ENCODE peak calls at places on chromosomes 11 and 22, in five cellular contexts. B, F, L, C and I are unnamed samples.

GRCh38 chr11:57735655-57736298 is 5.5 kb upstream of the SELENOH start:
- DNase-seq in L (no peak), F (no peak), B (no peak), C (no peak), I (no peak)

GRCh38 chr11:106956887-106957505 is 61.3 kb downstream of the GUCY1A2 start:
- DNase-seq in C (no peak), B (no peak), F (no peak), L (no peak), I (peak; percentile 28)

GRCh38 chr11:69249641-69250502 is 44.1 kb upstream of the MYEOV start:
- DNase-seq in F (no peak), C (no peak), B (peak; percentile 12), L (peak; percentile 77), I (no peak)

GRCh38 chr11:81070948-81071347 is 1630.1 kb upstream of the TENM4 start:
- DNase-seq in B (no peak), C (no peak), F (no peak), L (no peak), I (no peak)

GRCh38 chr11:64251986-64252837 is 882 bp downstream of the PLCB3 start:
- DNase-seq in C (no peak), L (peak; percentile 25), B (peak; percentile 77), F (no peak), I (no peak)

GRCh38 chr22:49372530-49373288 is 455.0 kb downstream of the BRD1 start:
- DNase-seq in L (no peak), B (peak; percentile 23), F (peak; percentile 83), C (no peak), I (no peak)

GRCh38 chr22:36853407-36854099 is 7.3 kb upstream of the NCF4 start:
- DNase-seq in B (peak; percentile 62), C (no peak), L (peak; percentile 18), F (peak; percentile 40), I (no peak)

GRCh38 chr11:126212089-126212660 is 593 bp downstream of the FAM118B start:
- DNase-seq in C (no peak), B (peak; percentile 13), F (no peak), L (no peak), I (no peak)

GRCh38 chr11:47797633-47798032 is 30.5 kb upstream of the FNBP4 start:
- DNase-seq in B (peak; percentile 53), L (peak; percentile 96), C (peak; percentile 2), F (no peak), I (no peak)

GRCh38 chr11:76285397-76285796 is 79.1 kb upstream of the WNT11 start:
- DNase-seq in B (no peak), F (no peak), C (no peak), L (no peak), I (no peak)

GRCh38 chr22:28019360-28019759 is 100.3 kb upstream of the PITPNB start:
- DNase-seq in L (peak; percentile 29), B (peak; percentile 74), C (no peak), F (no peak), I (no peak)

GRCh38 chr22:36731916-36732315 is 28.4 kb upstream of the CACNG2 start:
- DNase-seq in B (no peak), L (no peak), F (no peak), C (no peak), I (no peak)

GRCh38 chr22:43293661-43294392 is 49.3 kb downstream of the SCUBE1 start:
- DNase-seq in C (no peak), B (peak; percentile 29), L (no peak), F (no peak), I (no peak)

GRCh38 chr22:48711669-48712068 is 1116.0 kb downstream of the BRD1 start:
- DNase-seq in F (no peak), C (no peak), B (no peak), L (no peak), I (no peak)

GRCh38 chr11:69999721-70000120 is 78.4 kb upstream of the ANO1 start:
- DNase-seq in C (no peak), B (no peak), L (peak; percentile 21), F (no peak), I (no peak)

GRCh38 chr22:44455151-44455962 is 42.7 kb downstream of the RTL6 start:
- DNase-seq in B (peak; percentile 42), L (no peak), F (no peak), C (no peak), I (no peak)

GRCh38 chr11:18191376-18191775 is 18.7 kb downstream of the MRGPRX4 start:
- DNase-seq in F (no peak), B (no peak), C (no peak), L (no peak), I (no peak)

GRCh38 chr22:28885939-28886338 is 2.6 kb downstream of the ZNRF3 start:
- DNase-seq in B (peak; percentile 10), L (peak; percentile 14), F (no peak), C (no peak), I (no peak)

GRCh38 chr11:75499423-75500305 is 26.1 kb downstream of the GDPD5 start:
- DNase-seq in C (no peak), B (peak; percentile 94), L (peak; percentile 98), F (no peak), I (no peak)

GRCh38 chr22:29587938-29588699 is 7.2 kb upstream of the NIPSNAP1 start:
- DNase-seq in B (peak; percentile 67), C (peak; percentile 54), F (no peak), L (peak; percentile 92), I (no peak)

GRCh38 chr22:21626735-21627469 is 2.9 kb downstream of the YDJC start:
- DNase-seq in F (no peak), L (no peak), C (no peak), B (no peak), I (no peak)

GRCh38 chr11:33620423-33621120 is 80.1 kb downstream of the C11orf91 start:
- DNase-seq in F (no peak), L (peak; percentile 84), B (peak; percentile 28), C (no peak), I (no peak)

GRCh38 chr11:63961608-63962412 is 12.6 kb upstream of the COX8A start:
- DNase-seq in F (no peak), B (no peak), C (peak; percentile 62), L (no peak), I (no peak)

GRCh38 chr11:124760205-124760652 is 1.9 kb downstream of the ESAM start:
- DNase-seq in C (no peak), F (no peak), L (no peak), B (no peak), I (no peak)

GRCh38 chr11:14927146-14927545 is 35.1 kb upstream of the CYP2R1 start:
- DNase-seq in C (no peak), L (peak; percentile 73), F (no peak), B (peak; percentile 17), I (no peak)

GRCh38 chr11:107018274-107018901 is at the start of gene GUCY1A2:
- DNase-seq in B (no peak), L (peak; percentile 37), C (no peak), F (no peak), I (no peak)

GRCh38 chr11:38315151-38315550 is 1717.1 kb upstream of the RAG2 start:
- DNase-seq in L (peak; percentile 20), F (no peak), C (no peak), B (peak; percentile 5), I (no peak)

GRCh38 chr11:45149483-45150056 is 3.1 kb downstream of the PRDM11 start:
- DNase-seq in L (no peak), C (no peak), B (no peak), F (no peak), I (no peak)

GRCh38 chr11:128532016-128532570 is 55.3 kb downstream of the ETS1 start:
- DNase-seq in F (no peak), B (no peak), L (no peak), C (no peak), I (no peak)

GRCh38 chr11:75293903-75294302 is 53.3 kb downstream of the TPBGL start:
- DNase-seq in C (no peak), B (no peak), F (no peak), L (no peak), I (no peak)

GRCh38 chr11:106399075-106399500 is 321.6 kb downstream of the AASDHPPT start:
- DNase-seq in L (peak; percentile 100), C (peak; percentile 81), B (peak; percentile 99), F (peak; percentile 36), I (no peak)

GRCh38 chr11:20250644-20251247 is 90.5 kb upstream of the DBX1 start:
- DNase-seq in C (no peak), F (no peak), L (no peak), B (no peak), I (no peak)
- H3K4me3 ChIP-seq in C (no peak overlapping the region), F (no peak overlapping the region), L (no peak overlapping the region), B (no peak overlapping the region), I (no peak overlapping the region)

DNA sequence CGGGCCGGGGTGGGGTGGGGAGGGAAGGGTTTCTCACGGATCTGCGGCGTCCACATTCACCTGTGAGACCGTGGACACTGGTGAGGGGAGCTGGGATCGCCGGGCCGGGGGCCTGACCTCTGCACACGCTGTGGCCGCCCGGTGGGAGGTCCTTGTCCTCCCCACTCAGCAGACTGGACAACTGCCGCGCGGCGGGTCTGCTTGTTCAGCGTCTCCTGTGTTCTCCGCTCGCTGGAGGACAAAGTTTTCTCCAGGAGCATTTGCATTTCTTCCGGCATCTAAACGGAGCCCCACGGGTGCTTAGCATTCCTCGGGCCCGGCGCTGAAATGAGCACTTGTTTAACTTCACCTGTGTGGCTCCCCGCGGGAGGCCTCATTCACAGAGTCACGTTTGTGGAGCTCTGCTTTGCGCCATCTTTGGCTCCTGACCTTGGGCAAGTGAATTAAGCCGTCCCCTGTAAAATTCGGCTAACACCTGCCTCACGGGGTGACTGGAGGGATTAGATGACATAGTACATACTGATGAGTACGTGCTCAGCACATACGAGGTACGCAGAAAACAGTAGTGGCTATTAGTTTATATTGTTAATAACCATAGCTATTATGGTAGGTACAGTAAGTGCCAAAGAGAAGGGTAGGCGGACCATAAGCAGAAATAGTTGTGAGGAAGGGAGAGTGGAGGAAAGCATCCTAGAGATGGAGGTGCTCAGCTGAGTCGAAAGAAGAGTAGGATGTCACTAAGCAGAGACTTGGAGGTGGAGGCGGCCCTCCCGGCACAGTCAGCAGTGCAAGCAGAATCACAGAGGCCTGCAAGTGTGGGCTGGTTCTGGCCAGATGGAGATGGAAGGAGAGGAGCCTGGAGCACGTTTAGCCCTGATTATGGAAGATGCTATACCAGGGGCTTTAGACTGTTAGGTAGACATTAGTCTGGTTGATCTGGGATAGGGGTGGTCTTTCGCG is 885 bp downstream of the TRMU start:
- DNase-seq in F (no peak), B (peak; percentile 4), L (peak; percentile 23), C (no peak), I (no peak)
- TF ChIP-seq EZH2 in F (no peak), B (no peak), L (no peak), C (no peak), I (no peak)

DNA sequence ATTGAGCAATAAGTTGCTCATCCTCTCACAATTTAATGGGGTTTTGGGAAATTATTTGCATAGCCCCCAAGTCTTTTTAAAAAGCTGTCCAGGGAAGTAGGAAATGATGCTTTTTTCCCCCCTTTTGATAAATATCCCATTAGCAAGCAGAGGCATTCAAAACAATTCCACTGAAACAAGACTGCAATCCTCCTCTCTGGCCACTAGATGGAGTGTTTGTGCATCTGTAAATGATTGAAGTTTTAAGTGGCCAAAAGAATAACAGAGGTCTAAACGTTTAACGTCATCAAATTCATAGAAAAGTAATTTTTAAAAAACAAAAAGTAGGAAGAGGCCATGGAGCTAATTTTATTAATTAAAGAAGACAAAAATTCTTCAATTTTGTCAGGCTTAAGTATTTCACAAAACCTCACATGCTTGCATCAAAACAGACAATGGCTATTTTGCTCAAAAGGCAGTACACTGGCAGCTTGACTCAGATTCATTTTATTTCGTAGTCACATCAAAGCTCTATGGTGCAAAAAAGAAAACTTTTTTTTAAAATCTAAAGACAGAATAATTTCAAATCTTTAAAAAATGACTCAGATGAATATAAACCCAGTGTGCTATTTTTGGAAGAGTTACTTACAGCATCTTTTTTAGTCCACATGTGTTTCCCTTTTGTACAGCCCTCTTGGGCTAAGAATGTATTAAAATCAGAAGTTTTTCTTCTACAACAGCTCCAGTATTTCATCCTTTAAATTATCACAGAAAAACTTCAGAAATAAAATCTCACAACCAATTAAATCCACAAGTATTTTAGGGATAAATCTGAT is 17.8 kb downstream of the CHORDC1 start:
- DNase-seq in F (peak; percentile 39), L (peak; percentile 52), B (peak; percentile 75), C (no peak), I (peak; percentile 51)
- H3K36me3 ChIP-seq in F (peaks cover 32% of the 10 kb centered on the region), L (peaks cover 2% of the 10 kb centered on the region), B (peaks cover 73% of the 10 kb centered on the region), C (peaks cover 6% of the 10 kb centered on the region), I (peaks cover 88% of the 10 kb centered on the region)

GRCh38 chr11:8018742-8019631 is 31.9 kb downstream of the EIF3F start:
- DNase-seq in F (no peak), L (peak; percentile 65), C (no peak), B (peak; percentile 36), I (no peak)
- H3K4me3 ChIP-seq in F (no peak overlapping the region), L (peak overlapping the region; percentile 73), C (peak overlapping the region; percentile 55), B (peak overlapping the region; percentile 64), I (no peak overlapping the region)